ENCODE peak calls at places on chromosomes 1 and 21, in ten cellular contexts. U is CD8-positive, alpha-beta T cell; R is Panc1; S is right lobe of liver; Z is fibroblast of lung; H is cardiac muscle cell; W is hepatocyte; X is vagina; D is tibial nerve; B is ascending aorta. A is an unnamed sample.

GRCh38 chr1:36223373-36223995 is 759 bp upstream of the THRAP3 start:
- DNase-seq in Z (peak; percentile 77), S (no peak), H (peak; percentile 72), R (peak; percentile 18), W (peak; percentile 63), X (no peak), D (no peak), B (no peak), U (peak; percentile 13), A (no peak)

GRCh38 chr1:26468911-26469310 is 3.3 kb upstream of the HMGN2 start:
- DNase-seq in U (no peak), X (no peak), S (no peak), D (no peak), R (no peak), H (no peak), B (no peak), W (no peak), Z (no peak), A (no peak)

GRCh38 chr1:99005142-99005491 is 456 bp upstream of the PLPPR5 start:
- DNase-seq in U (no peak), X (no peak), Z (no peak), B (no peak), W (peak; percentile 22), S (no peak), D (no peak), R (no peak), H (no peak), A (no peak)

GRCh38 chr1:38570576-38570975 is 289.0 kb downstream of the RRAGC start:
- DNase-seq in X (no peak), B (no peak), R (no peak), Z (no peak), W (no peak), H (no peak), S (no peak), D (no peak), U (no peak), A (no peak)

GRCh38 chr21:46111193-46111571 is 13.3 kb downstream of the COL6A2 start:
- DNase-seq in B (peak; percentile 6), D (peak; percentile 11), X (peak; percentile 77), R (no peak), S (no peak), W (no peak), H (no peak), U (no peak), Z (no peak), A (no peak)

GRCh38 chr1:65195495-65196417 is 47.8 kb downstream of the AK4 start:
- DNase-seq in U (no peak), H (peak; percentile 96), Z (peak; percentile 67), X (no peak), D (no peak), S (no peak), W (no peak), R (no peak), B (no peak), A (no peak)

GRCh38 chr1:169060906-169061683 is 45.4 kb upstream of the ATP1B1 start:
- DNase-seq in U (no peak), Z (no peak), R (no peak), B (no peak), W (no peak), S (no peak), D (no peak), H (no peak), X (no peak), A (no peak)

GRCh38 chr1:175287849-175288248 is 95.3 kb upstream of the KIAA0040 start:
- DNase-seq in H (no peak), B (no peak), S (no peak), D (no peak), R (no peak), X (no peak), W (no peak), Z (no peak), U (no peak), A (no peak)

DNA sequence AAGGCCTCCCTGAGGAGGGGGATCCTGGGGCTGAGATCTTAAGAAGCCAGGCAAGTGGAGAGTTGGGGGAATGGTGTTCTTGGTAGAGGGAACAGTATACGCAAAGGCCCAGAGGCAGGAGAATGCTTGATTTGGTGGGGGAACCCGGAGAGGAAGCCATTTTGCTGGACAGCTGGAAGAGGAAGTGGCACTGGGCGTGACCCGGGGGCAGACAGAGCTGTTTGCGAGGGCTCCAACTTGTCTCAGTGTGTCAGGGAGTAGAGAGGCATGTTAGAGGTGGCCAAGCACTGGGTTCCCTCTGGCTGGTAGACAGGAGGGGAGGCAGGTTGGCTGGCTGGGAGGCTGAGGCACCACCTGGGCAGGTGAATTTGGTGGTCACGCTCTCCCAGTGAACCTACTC is 96.3 kb upstream of the ACTL8 start:
- DNase-seq in H (no peak), B (no peak), D (no peak), Z (no peak), R (no peak), S (no peak), U (no peak), X (no peak), W (no peak), A (no peak)
- H3K27me3 ChIP-seq in H (no peaks in the 10 kb centered on the region), B (no peaks in the 10 kb centered on the region), D (no peaks in the 10 kb centered on the region), Z (no peaks in the 10 kb centered on the region), R (no peaks in the 10 kb centered on the region), S (no peaks in the 10 kb centered on the region), U (no peaks in the 10 kb centered on the region), X (no peaks in the 10 kb centered on the region), W (no peaks in the 10 kb centered on the region), A (no peaks in the 10 kb centered on the region)

GRCh38 chr1:107009286-107009685 is 47.2 kb upstream of the PRMT6 start:
- DNase-seq in D (no peak), S (no peak), R (no peak), W (no peak), Z (no peak), X (no peak), U (no peak), H (peak; percentile 0), B (no peak), A (no peak)

GRCh38 chr1:107016376-107016978 is 40.0 kb upstream of the PRMT6 start:
- DNase-seq in D (no peak), U (no peak), Z (peak; percentile 14), X (no peak), H (no peak), R (no peak), W (no peak), B (no peak), S (no peak), A (no peak)

DNA sequence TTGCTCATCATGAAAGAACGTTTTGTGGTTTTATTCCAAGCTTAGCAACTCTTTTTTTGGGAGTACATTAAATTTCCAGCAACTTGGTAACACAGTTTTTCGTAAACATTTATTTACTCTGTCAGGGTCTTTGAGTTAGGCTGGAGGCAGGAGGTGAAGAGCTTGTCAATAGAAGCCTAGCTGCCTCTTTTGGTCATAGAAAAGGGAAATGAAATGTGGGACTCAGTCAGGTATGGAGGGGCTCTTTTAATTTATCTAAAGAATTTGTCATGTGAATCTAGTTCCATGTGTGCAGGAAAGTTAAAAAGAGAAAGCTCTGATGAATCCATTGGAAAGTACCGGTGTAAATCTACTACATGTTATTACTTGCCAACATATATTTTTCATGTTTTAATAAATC is 45.9 kb upstream of the PRMT6 start:
- DNase-seq in X (no peak), W (no peak), S (no peak), B (no peak), R (no peak), U (no peak), H (no peak), D (no peak), Z (no peak), A (no peak)
- H3K4me3 ChIP-seq in X (no peak overlapping the region), W (no peak overlapping the region), S (no peak overlapping the region), B (no peak overlapping the region), R (no peak overlapping the region), U (no peak overlapping the region), H (no peak overlapping the region), D (no peak overlapping the region), Z (no peak overlapping the region), A (no peak overlapping the region)

GRCh38 chr1:32390904-32391480 is 3.2 kb downstream of the BSDC1 start:
- DNase-seq in X (no peak), R (no peak), D (no peak), B (no peak), U (no peak), S (no peak), W (no peak), H (no peak), Z (no peak), A (no peak)

GRCh38 chr1:32393136-32393535 is 1.1 kb downstream of the BSDC1 start:
- DNase-seq in D (no peak), R (no peak), H (peak; percentile 39), Z (no peak), B (no peak), X (no peak), W (no peak), U (no peak), S (no peak), A (no peak)

GRCh38 chr1:32394141-32394889 is at the start of gene BSDC1:
- DNase-seq in W (peak; percentile 99), S (peak; percentile 99), U (peak; percentile 97), X (peak; percentile 99), B (peak; percentile 97), R (peak; percentile 97), H (peak; percentile 99), Z (peak; percentile 99), D (peak; percentile 97), A (peak; percentile 95)

GRCh38 chr1:32393832-32394140 is 455 bp downstream of the BSDC1 start:
- DNase-seq in D (no peak), R (no peak), W (peak; percentile 76), B (no peak), U (no peak), Z (no peak), H (peak; percentile 28), X (no peak), S (peak; percentile 69), A (no peak)

GRCh38 chr1:32392358-32392757 is 1.9 kb downstream of the BSDC1 start:
- DNase-seq in W (no peak), Z (no peak), X (no peak), U (no peak), R (no peak), S (no peak), H (peak; percentile 81), B (no peak), D (no peak), A (no peak)
- H3K36me3 ChIP-seq in W (peaks cover 5% of the 10 kb centered on the region), Z (peaks cover 1% of the 10 kb centered on the region), X (peaks cover 31% of the 10 kb centered on the region), U (peaks cover 7% of the 10 kb centered on the region), R (peaks cover 2% of the 10 kb centered on the region), S (peaks cover 2% of the 10 kb centered on the region), H (peaks cover 10% of the 10 kb centered on the region), B (peaks cover 42% of the 10 kb centered on the region), D (no peaks in the 10 kb centered on the region), A (peaks cover 32% of the 10 kb centered on the region)

GRCh38 chr21:38777521-38777920 is 28.2 kb upstream of the ETS2 start:
- DNase-seq in W (no peak), U (no peak), R (no peak), H (no peak), B (no peak), D (no peak), Z (no peak), S (no peak), X (no peak), A (no peak)

GRCh38 chr21:38774586-38775285 is 31.0 kb upstream of the ETS2 start:
- DNase-seq in H (no peak), U (no peak), Z (no peak), R (no peak), S (no peak), D (no peak), B (no peak), W (no peak), X (no peak), A (no peak)

GRCh38 chr21:38774152-38774551 is 31.6 kb upstream of the ETS2 start:
- DNase-seq in B (no peak), H (peak; percentile 62), Z (peak; percentile 39), X (no peak), D (no peak), W (no peak), U (no peak), S (no peak), R (no peak), A (no peak)

GRCh38 chr21:38775733-38776132 is 30.0 kb upstream of the ETS2 start:
- DNase-seq in U (no peak), Z (no peak), R (no peak), X (no peak), B (no peak), W (no peak), S (no peak), D (no peak), H (no peak), A (no peak)

DNA sequence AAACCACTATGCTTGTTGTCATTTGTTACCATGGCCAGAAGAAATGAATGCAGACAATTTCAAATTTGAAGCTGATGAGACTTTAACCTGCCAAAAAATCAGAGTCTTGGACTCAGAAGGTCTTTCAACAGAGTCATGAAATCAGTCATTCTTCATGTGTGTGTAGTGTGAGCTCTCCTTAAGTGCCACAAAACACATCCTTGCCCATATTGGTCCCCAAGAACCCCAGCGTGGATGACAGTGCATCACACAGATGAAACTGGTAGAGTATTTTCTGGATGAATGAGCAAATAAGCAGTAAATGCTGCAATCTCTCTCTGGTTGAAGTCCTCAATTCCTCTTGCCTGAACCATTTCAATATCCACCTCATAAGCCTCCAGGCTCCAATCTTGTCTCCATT is 28.7 kb upstream of the ETS2 start:
- DNase-seq in S (no peak), U (no peak), R (no peak), D (no peak), Z (no peak), H (no peak), B (no peak), X (no peak), W (no peak), A (no peak)
- H3K27me3 ChIP-seq in S (no peaks in the 10 kb centered on the region), U (no peaks in the 10 kb centered on the region), R (no peaks in the 10 kb centered on the region), D (no peaks in the 10 kb centered on the region), Z (no peaks in the 10 kb centered on the region), H (no peaks in the 10 kb centered on the region), B (no peaks in the 10 kb centered on the region), X (no peaks in the 10 kb centered on the region), W (no peaks in the 10 kb centered on the region), A (no peaks in the 10 kb centered on the region)